ENCODE peak calls at places on chromosomes 1 and 21, in eight cellular contexts. S is GM20000, O is AG09319, V is GM12878, H is ovary, Y is AG04450, K is astrocyte, L is body of pancreas. E is an unnamed sample.

GRCh38 chr1:29264773-29265389 is 28.6 kb downstream of the PTPRU start:
- DNase-seq in S (no peak), O (no peak), V (no peak), H (no peak), Y (no peak), K (peak; percentile 78), L (no peak), E (no peak)

GRCh38 chr21:44329086-44329889 is 9.9 kb downstream of the CFAP410 start:
- DNase-seq in S (no peak), O (no peak), V (no peak), H (no peak), Y (no peak), K (no peak), L (no peak), E (no peak)

GRCh38 chr1:202861420-202862121 is 27.4 kb downstream of the RABIF start:
- DNase-seq in S (peak; percentile 90), O (peak; percentile 31), V (no peak), H (peak; percentile 86), Y (peak; percentile 55), K (peak; percentile 80), L (peak; percentile 85), E (peak; percentile 96)

GRCh38 chr1:246292571-246292970 is 214.5 kb downstream of the SMYD3 start:
- DNase-seq in S (no peak), O (no peak), V (no peak), H (no peak), Y (no peak), K (no peak), L (no peak), E (no peak)

GRCh38 chr1:201495447-201496295 is 11.3 kb downstream of the CSRP1 start:
- DNase-seq in S (no peak), O (no peak), V (no peak), H (peak; percentile 87), Y (no peak), K (no peak), L (peak; percentile 59), E (no peak)

GRCh38 chr1:65069186-65069585 is 78.8 kb upstream of the AK4 start:
- DNase-seq in S (no peak), O (no peak), V (no peak), H (no peak), Y (no peak), K (no peak), L (no peak), E (no peak)

GRCh38 chr1:45359882-45360513 is 19.8 kb upstream of the MUTYH start:
- DNase-seq in S (no peak), O (peak; percentile 44), V (no peak), H (peak; percentile 59), Y (peak; percentile 38), K (peak; percentile 38), L (peak; percentile 66), E (no peak)

GRCh38 chr1:234260578-234260977 is 112.7 kb upstream of the COA6 start:
- DNase-seq in S (no peak), O (no peak), V (no peak), H (no peak), Y (no peak), K (peak; percentile 26), L (no peak), E (no peak)

GRCh38 chr21:27571706-27572105 is 604.8 kb upstream of the ADAMTS5 start:
- DNase-seq in S (no peak), O (peak; percentile 18), V (no peak), H (no peak), Y (peak; percentile 20), K (peak; percentile 81), L (no peak), E (no peak)

GRCh38 chr21:35017256-35017655 is 31.8 kb downstream of the RUNX1 start:
- DNase-seq in S (no peak), O (no peak), V (no peak), H (no peak), Y (no peak), K (no peak), L (no peak), E (no peak)

GRCh38 chr1:166197141-166197540 is 30.3 kb upstream of the FAM78B start:
- DNase-seq in S (no peak), O (no peak), V (no peak), H (no peak), Y (no peak), K (peak; percentile 82), L (peak; percentile 28), E (no peak)

GRCh38 chr1:117815926-117816325 is 113.5 kb downstream of the GDAP2 start:
- DNase-seq in S (no peak), O (no peak), V (no peak), H (no peak), Y (no peak), K (no peak), L (no peak), E (no peak)

GRCh38 chr1:110509655-110510054 is 9.3 kb downstream of the KCNA10 start:
- DNase-seq in S (no peak), O (no peak), V (no peak), H (no peak), Y (no peak), K (no peak), L (no peak), E (no peak)

GRCh38 chr1:22282281-22282970 is 139.5 kb upstream of the WNT4 start:
- DNase-seq in S (no peak), O (no peak), V (no peak), H (peak; percentile 59), Y (no peak), K (no peak), L (no peak), E (no peak)

GRCh38 chr1:15703562-15703961 is 19.4 kb downstream of the PLEKHM2 start:
- DNase-seq in S (no peak), O (peak; percentile 80), V (no peak), H (peak; percentile 88), Y (peak; percentile 66), K (peak; percentile 94), L (peak; percentile 63), E (no peak)

GRCh38 chr1:184032306-184033135 is 5.0 kb downstream of the COLGALT2 start:
- DNase-seq in S (no peak), O (no peak), V (no peak), H (no peak), Y (no peak), K (no peak), L (no peak), E (no peak)

GRCh38 chr1:2535455-2535854 is 5.4 kb upstream of the HES5 start:
- DNase-seq in S (no peak), O (no peak), V (no peak), H (no peak), Y (no peak), K (no peak), L (no peak), E (no peak)

GRCh38 chr1:184622136-184622823 is 132.4 kb downstream of the EDEM3 start:
- DNase-seq in S (no peak), O (peak; percentile 84), V (no peak), H (peak; percentile 88), Y (peak; percentile 69), K (peak; percentile 64), L (peak; percentile 41), E (no peak)

DNA sequence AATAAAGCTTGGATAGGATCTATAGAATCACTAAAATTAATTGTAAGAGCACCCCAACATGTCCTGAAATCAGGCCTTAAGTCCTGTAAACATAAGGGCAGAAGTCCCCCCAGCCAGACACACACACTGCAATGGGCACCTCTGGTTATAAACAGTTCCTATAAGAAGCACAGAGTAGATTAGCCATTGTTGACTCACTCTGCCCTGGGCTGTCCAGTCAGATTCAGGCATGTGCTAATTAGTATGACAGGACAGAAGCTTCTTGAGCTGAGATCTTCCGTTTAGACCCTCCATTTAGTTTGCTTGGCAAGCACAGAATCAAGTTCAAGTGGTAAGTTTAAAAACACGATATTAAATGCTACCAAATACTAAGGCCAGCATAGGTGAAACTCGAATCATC is 11.8 kb upstream of the DENND1B start:
- DNase-seq in S (no peak), O (no peak), V (no peak), H (no peak), Y (no peak), K (peak; percentile 44), L (no peak), E (no peak)
- TF ChIP-seq CTCF in S (no peak), O (no peak), V (no peak), H (no peak), Y (no peak), K (no peak), L (no peak), E (no peak)

GRCh38 chr1:227268943-227269342 is 49.3 kb downstream of the CDC42BPA start:
- DNase-seq in S (no peak), O (no peak), V (no peak), H (no peak), Y (no peak), K (no peak), L (no peak), E (no peak)

GRCh38 chr1:227272428-227272827 is 45.9 kb downstream of the CDC42BPA start:
- DNase-seq in S (no peak), O (no peak), V (no peak), H (no peak), Y (no peak), K (no peak), L (no peak), E (no peak)

GRCh38 chr1:227270554-227270953 is 47.7 kb downstream of the CDC42BPA start:
- DNase-seq in S (no peak), O (no peak), V (no peak), H (no peak), Y (no peak), K (no peak), L (no peak), E (no peak)

DNA sequence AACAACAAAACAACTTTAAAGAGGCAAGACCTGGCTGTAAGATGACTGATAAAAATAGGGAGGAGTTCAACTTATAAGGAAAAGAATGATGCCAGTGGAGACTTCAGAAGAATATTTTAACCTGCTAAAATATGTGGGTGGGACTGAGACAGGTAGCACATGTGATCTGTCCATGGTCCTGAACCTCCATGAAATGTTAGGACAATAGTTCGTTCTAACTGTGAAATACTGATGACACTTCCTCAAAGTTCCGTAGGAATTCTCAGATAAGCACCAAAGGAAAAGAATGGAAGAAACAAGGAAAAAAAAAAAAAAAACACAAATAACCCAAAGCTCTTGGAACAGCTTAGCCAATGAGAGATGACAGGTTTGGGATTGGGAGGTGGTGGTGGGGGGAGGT is 44.7 kb downstream of the CDC42BPA start:
- DNase-seq in S (no peak), O (no peak), V (no peak), H (no peak), Y (no peak), K (no peak), L (peak; percentile 29), E (peak; percentile 71)
- TF ChIP-seq CTCF in S (no peak), O (no peak), V (no peak), H (no peak), Y (no peak), K (no peak), L (no peak), E (no peak)

GRCh38 chr1:38037481-38037939 is 9.1 kb downstream of the POU3F1 start:
- DNase-seq in S (peak; percentile 47), O (no peak), V (no peak), H (no peak), Y (no peak), K (no peak), L (no peak), E (peak; percentile 22)
- TF ChIP-seq CTCF in S (no peak), O (peak; percentile 13), V (no peak), H (no peak), Y (peak; percentile 41), K (no peak), L (peak; percentile 12), E (no peak)

DNA sequence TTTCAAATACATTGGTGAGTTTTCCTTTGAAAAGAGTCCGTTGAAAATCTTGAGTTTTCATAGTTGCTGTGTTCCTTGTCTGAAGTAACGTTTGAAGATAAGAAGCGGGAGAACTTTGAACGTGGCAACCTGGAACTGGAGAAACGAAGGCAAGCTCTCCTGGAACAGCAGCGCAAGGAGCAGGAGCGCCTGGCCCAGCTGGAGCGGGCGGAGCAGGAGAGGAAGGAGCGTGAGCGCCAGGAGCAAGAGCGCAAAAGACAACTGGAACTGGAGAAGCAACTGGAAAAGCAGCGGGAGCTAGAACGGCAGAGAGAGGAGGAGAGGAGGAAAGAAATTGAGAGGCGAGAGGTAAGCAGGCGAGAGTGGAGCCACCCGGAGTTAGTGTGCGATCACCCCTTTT is 129.7 kb downstream of the ITSN1 start:
- DNase-seq in S (no peak), O (no peak), V (no peak), H (no peak), Y (no peak), K (no peak), L (no peak), E (no peak)
- TF ChIP-seq CTCF in S (no peak), O (no peak), V (no peak), H (no peak), Y (no peak), K (no peak), L (no peak), E (no peak)